ENCODE peak calls at places on chromosome 22, in nine cellular contexts. N, E, R, F, O, K, L, Q and U are unnamed samples.

GRCh38 chr22:49296561-49296960 is 531.1 kb downstream of the BRD1 start:
- DNase-seq in N (no peak), E (no peak), R (no peak), F (no peak), O (no peak), K (no peak), L (no peak), Q (no peak), U (no peak)

GRCh38 chr22:49502126-49502826 is 325.4 kb downstream of the BRD1 start:
- DNase-seq in N (no peak), E (no peak), R (no peak), F (peak; percentile 68), O (peak; percentile 1), K (peak; percentile 78), L (no peak), Q (no peak), U (no peak)

GRCh38 chr22:17896552-17896951 is 122.3 kb upstream of the BID start:
- DNase-seq in N (no peak), E (peak; percentile 69), R (no peak), F (no peak), O (peak; percentile 52), K (no peak), L (no peak), Q (no peak), U (no peak)

GRCh38 chr22:30919973-30920372 is 48.6 kb downstream of the MORC2 start:
- DNase-seq in N (no peak), E (no peak), R (no peak), F (no peak), O (no peak), K (no peak), L (no peak), Q (no peak), U (no peak)

GRCh38 chr22:43449205-43449830 is 37.5 kb downstream of the MPPED1 start:
- DNase-seq in N (no peak), E (peak; percentile 52), R (no peak), F (no peak), O (no peak), K (no peak), L (no peak), Q (no peak), U (peak; percentile 41)

GRCh38 chr22:19590696-19591095 is 66.5 kb upstream of the CLDN5 start:
- DNase-seq in N (no peak), E (no peak), R (no peak), F (no peak), O (no peak), K (no peak), L (no peak), Q (no peak), U (no peak)

GRCh38 chr22:24803064-24803542 is 2.9 kb upstream of the SGSM1 start:
- DNase-seq in N (no peak), E (peak; percentile 79), R (peak; percentile 38), F (peak; percentile 70), O (peak; percentile 29), K (peak; percentile 67), L (no peak), Q (peak; percentile 4), U (peak; percentile 61)

GRCh38 chr22:29719894-29720645 is at the start of gene CABP7:
- DNase-seq in N (no peak), E (peak; percentile 70), R (no peak), F (no peak), O (no peak), K (peak; percentile 7), L (no peak), Q (no peak), U (no peak)

GRCh38 chr22:26276530-26277200 is 107.4 kb downstream of the SEZ6L start:
- DNase-seq in N (no peak), E (no peak), R (no peak), F (no peak), O (no peak), K (no peak), L (no peak), Q (no peak), U (no peak)

GRCh38 chr22:31945478-31945815 is 1.1 kb downstream of the YWHAH start:
- DNase-seq in N (no peak), E (no peak), R (no peak), F (no peak), O (no peak), K (peak; percentile 20), L (no peak), Q (no peak), U (no peak)

GRCh38 chr22:49113758-49114157 is 713.9 kb downstream of the BRD1 start:
- DNase-seq in N (no peak), E (no peak), R (no peak), F (no peak), O (no peak), K (no peak), L (no peak), Q (no peak), U (no peak)

GRCh38 chr22:48075604-48076400 is 1313.4 kb downstream of the TBC1D22A start:
- DNase-seq in N (no peak), E (no peak), R (no peak), F (no peak), O (no peak), K (no peak), L (no peak), Q (no peak), U (no peak)

GRCh38 chr22:47572443-47572842 is 810.0 kb downstream of the TBC1D22A start:
- DNase-seq in N (no peak), E (no peak), R (no peak), F (no peak), O (no peak), K (no peak), L (no peak), Q (no peak), U (no peak)

GRCh38 chr22:46061431-46062231 is 84.7 kb upstream of the WNT7B start:
- DNase-seq in N (no peak), E (peak; percentile 84), R (no peak), F (no peak), O (no peak), K (no peak), L (peak; percentile 32), Q (no peak), U (no peak)

GRCh38 chr22:46128606-46129005 is 21.7 kb upstream of the PPARA start:
- DNase-seq in N (no peak), E (no peak), R (no peak), F (no peak), O (no peak), K (no peak), L (no peak), Q (no peak), U (no peak)

GRCh38 chr22:17106161-17106784 is 14.9 kb downstream of the TMEM121B start:
- DNase-seq in N (no peak), E (peak; percentile 26), R (no peak), F (no peak), O (no peak), K (no peak), L (no peak), Q (no peak), U (no peak)

GRCh38 chr22:37913233-37913721 is 7.2 kb downstream of the MICALL1 start:
- DNase-seq in N (no peak), E (no peak), R (no peak), F (no peak), O (no peak), K (no peak), L (no peak), Q (no peak), U (no peak)
- H3K36me3 ChIP-seq in N (peaks cover 16% of the 10 kb centered on the region), E (no peaks in the 10 kb centered on the region), R (peaks cover 25% of the 10 kb centered on the region), F (peaks cover 11% of the 10 kb centered on the region), O (peaks cover 19% of the 10 kb centered on the region), K (no peaks in the 10 kb centered on the region), L (peaks cover 42% of the 10 kb centered on the region), Q (peaks cover 61% of the 10 kb centered on the region), U (peaks cover 23% of the 10 kb centered on the region)

GRCh38 chr22:39362932-39363331 is 13.1 kb downstream of the SYNGR1 start:
- DNase-seq in N (no peak), E (no peak), R (no peak), F (no peak), O (no peak), K (no peak), L (no peak), Q (no peak), U (no peak)
- H3K9ac ChIP-seq in N (no peak overlapping the region), E (no peak overlapping the region), R (no peak overlapping the region), F (no peak overlapping the region), O (no peak overlapping the region), K (no peak overlapping the region), L (no peak overlapping the region), Q (no peak overlapping the region), U (no peak overlapping the region)

GRCh38 chr22:41798736-41799135 is 1.7 kb upstream of the CCDC134 start:
- DNase-seq in N (no peak), E (no peak), R (no peak), F (no peak), O (no peak), K (no peak), L (no peak), Q (no peak), U (no peak)

GRCh38 chr22:41801886-41802285 is 1.4 kb downstream of the CCDC134 start:
- DNase-seq in N (no peak), E (no peak), R (no peak), F (no peak), O (no peak), K (peak; percentile 2), L (no peak), Q (no peak), U (no peak)

GRCh38 chr22:41800348-41801146 is at the start of gene CCDC134:
- DNase-seq in N (no peak), E (peak; percentile 95), R (peak; percentile 84), F (peak; percentile 41), O (peak; percentile 74), K (peak; percentile 80), L (peak; percentile 75), Q (peak; percentile 28), U (peak; percentile 93)

GRCh38 chr22:41801147-41801819 is 804 bp downstream of the CCDC134 start:
- DNase-seq in N (no peak), E (no peak), R (no peak), F (no peak), O (no peak), K (no peak), L (no peak), Q (no peak), U (no peak)

DNA sequence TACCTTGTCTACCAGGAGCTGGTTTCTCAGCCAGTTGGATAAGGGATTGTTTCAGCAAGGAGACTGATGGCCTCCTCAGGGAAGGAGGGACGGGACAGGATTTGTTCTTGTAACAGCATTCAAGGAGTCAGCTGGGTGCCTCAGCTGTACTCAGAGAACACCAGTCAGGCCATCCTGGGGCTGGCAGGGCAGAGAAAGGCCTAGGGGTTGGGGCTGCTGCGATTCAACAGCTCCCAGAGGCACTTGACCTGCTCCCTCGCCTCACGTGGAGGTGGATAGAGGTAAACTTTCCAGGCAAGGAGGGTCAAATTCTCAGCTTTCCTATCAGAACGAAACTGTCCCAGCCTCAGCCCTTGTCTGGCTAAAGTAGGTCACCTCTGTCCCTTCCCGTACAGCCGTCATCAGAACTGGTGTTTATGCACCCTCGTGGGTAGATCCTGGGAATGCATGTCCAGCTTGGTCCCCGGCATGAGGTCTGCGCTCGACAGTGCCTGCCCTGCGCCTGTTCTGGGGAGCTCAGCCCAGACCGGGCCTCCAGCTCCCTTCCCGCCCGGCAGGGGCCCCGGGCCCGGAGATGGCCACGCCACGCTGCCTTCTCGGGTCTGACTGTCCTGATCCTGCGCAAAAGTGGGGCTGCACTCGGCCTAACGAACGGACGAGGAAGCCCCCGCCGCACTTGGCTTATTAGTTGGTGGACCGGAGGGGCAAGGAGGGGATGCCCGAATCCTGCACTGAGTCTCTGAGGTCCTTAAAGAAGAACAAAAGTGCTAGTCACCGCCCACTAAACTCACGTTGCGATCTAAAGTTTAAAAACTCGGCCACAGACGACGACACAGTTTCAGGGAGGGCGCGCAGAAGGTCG is 762 bp upstream of the CCDC134 start:
- DNase-seq in N (no peak), E (peak; percentile 39), R (no peak), F (no peak), O (peak; percentile 25), K (no peak), L (no peak), Q (no peak), U (peak; percentile 12)
- TF ChIP-seq EZH2 in N (no peak), E (no peak), R (no peak), F (no peak), O (no peak), K (no peak), L (no peak), Q (no peak), U (no peak)

GRCh38 chr22:21690401-21690801 is 24.6 kb downstream of the PPIL2 start:
- DNase-seq in N (no peak), E (no peak), R (no peak), F (no peak), O (no peak), K (no peak), L (no peak), Q (no peak), U (no peak)
- H3K36me3 ChIP-seq in N (peaks cover 6% of the 10 kb centered on the region), E (no peaks in the 10 kb centered on the region), R (peaks cover 48% of the 10 kb centered on the region), F (peaks cover 8% of the 10 kb centered on the region), O (peaks cover 20% of the 10 kb centered on the region), K (no peaks in the 10 kb centered on the region), L (peaks cover 2% of the 10 kb centered on the region), Q (peaks cover 20% of the 10 kb centered on the region), U (peaks cover 70% of the 10 kb centered on the region)